ENCODE peak calls at places on chromosomes 5 and 9, in seven cellular contexts. T is HepG2, H is H1, N is SK-N-SH, V is HCT116, C is K562, X is GM12878. Z is an unnamed sample.
A peak's percentile ranks its signal among the peaks of the same experiment; 100 is the strongest.

GRCh38 chr5:136016945-136017530 is 11.8 kb upstream of the TGFBI start:
- DNase-seq in V (peak; percentile 98), N (no peak), X (no peak), C (no peak), H (no peak), T (no peak), Z (no peak)

GRCh38 chr5:97131139-97131710 is 11.2 kb downstream of the LIX1 start:
- DNase-seq in C (no peak), X (no peak), V (no peak), H (no peak), T (no peak), N (no peak), Z (no peak)

GRCh38 chr5:146441896-146442295 is 5.2 kb upstream of the TCERG1 start:
- DNase-seq in V (no peak), T (no peak), N (no peak), C (no peak), X (no peak), H (no peak), Z (no peak)

GRCh38 chr5:136811551-136811950 is 446.2 kb upstream of the TRPC7 start:
- DNase-seq in C (no peak), X (no peak), N (no peak), T (no peak), V (no peak), H (no peak), Z (no peak)

GRCh38 chr5:168088415-168089165 is 202.9 kb upstream of the WWC1 start:
- DNase-seq in N (no peak), T (no peak), X (no peak), V (no peak), C (no peak), H (no peak), Z (no peak)

GRCh38 chr5:5492087-5492933 is 69.8 kb downstream of the ICE1 start:
- DNase-seq in T (peak; percentile 54), C (peak; percentile 81), N (peak; percentile 81), V (peak; percentile 57), X (peak; percentile 25), H (no peak), Z (peak; percentile 63)

GRCh38 chr5:132489871-132490483 is 596 bp downstream of the IRF1 start:
- DNase-seq in C (peak; percentile 68), V (no peak), H (no peak), X (no peak), T (no peak), N (peak; percentile 87), Z (peak; percentile 47)

GRCh38 chr9:116298249-116298648 is 144.7 kb downstream of the PAPPA start:
- DNase-seq in V (no peak), T (no peak), H (no peak), C (no peak), N (no peak), X (no peak), Z (no peak)

GRCh38 chr5:148237795-148238194 is 530 bp upstream of the MARCOL start:
- DNase-seq in V (no peak), H (no peak), X (no peak), T (no peak), C (no peak), N (no peak), Z (no peak)

GRCh38 chr9:126614455-126615248 is 924 bp downstream of the LMX1B start:
- DNase-seq in H (no peak), X (no peak), V (no peak), T (no peak), N (peak; percentile 57), C (no peak), Z (peak; percentile 80)

GRCh38 chr5:54159153-54159836 is 151.1 kb downstream of the ARL15 start:
- DNase-seq in N (no peak), C (peak; percentile 61), H (no peak), V (no peak), T (peak; percentile 7), X (no peak), Z (no peak)

DNA sequence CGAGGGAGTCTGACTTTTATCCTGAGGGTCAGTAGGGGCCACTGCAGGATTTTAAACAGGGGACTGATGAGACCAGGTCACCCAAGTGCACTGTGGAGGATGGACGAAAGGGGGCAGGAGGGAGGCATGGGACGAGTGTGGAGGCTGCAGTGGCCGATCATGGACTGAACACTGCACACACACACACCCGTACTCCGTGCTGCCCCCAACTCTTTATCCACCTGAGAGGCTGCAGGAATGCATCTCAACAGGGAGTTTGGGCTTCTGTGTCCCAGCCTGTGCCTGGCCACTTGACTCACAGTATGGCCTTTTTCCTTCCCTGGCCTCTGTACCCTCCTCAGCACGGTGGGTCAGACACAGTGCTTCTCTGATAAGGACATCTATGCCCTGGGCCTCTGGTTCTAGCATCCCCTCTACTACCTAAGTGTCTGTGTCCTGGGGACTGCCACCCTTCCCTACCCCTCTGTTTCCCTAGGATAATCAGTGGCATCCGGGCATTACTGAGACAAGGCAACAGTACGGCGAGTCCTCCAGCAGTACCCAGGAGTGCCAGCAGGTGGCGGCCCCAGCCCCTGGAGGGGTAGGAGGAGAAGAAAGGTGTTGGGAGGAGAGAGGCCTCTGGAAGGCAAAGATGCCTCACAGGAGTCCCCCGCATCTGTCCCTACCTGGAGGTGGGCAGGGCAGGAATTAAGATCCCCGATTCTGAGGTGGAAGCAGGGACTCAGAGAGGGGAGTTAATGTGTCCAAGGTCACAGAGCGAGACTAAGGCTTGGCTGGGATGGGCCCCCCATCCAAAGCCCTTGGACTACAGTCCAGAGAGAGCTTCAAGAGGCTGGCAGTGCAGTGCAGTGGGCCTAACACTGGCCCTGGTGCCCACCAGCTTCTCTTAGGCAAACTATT is 5.1 kb upstream of the CDX1 start:
- DNase-seq in X (no peak), N (peak; percentile 89), C (peak; percentile 86), H (no peak), T (peak; percentile 69), V (peak; percentile 63), Z (peak; percentile 86)
- TF ChIP-seq JUND in X (no peak), N (no peak), C (no peak), H (no peak), T (no peak), V (no peak), Z (no peak)

GRCh38 chr5:119678351-119679028 is 49.1 kb downstream of the FAM170A start:
- DNase-seq in H (no peak), X (no peak), T (no peak), V (no peak), C (no peak), N (no peak), Z (no peak)
- TF ChIP-seq JUND in H (no peak), X (no peak), T (no peak), V (no peak), C (no peak), N (no peak), Z (no peak)

GRCh38 chr9:122263699-122264349 is 816 bp downstream of the RBM18 start:
- DNase-seq in H (no peak), C (peak; percentile 16), X (no peak), T (no peak), V (no peak), N (no peak), Z (peak; percentile 34)
- TF ChIP-seq JUND in H (no peak), C (no peak), X (no peak), T (no peak), V (no peak), N (no peak), Z (no peak)

GRCh38 chr5:162214551-162214950 is 147.0 kb downstream of the GABRG2 start:
- DNase-seq in V (no peak), X (no peak), C (no peak), H (no peak), N (no peak), T (no peak), Z (no peak)

GRCh38 chr5:162209005-162209605 is 141.5 kb downstream of the GABRG2 start:
- DNase-seq in H (peak; percentile 60), N (peak; percentile 42), T (peak; percentile 25), C (peak; percentile 10), V (peak; percentile 24), X (peak; percentile 24), Z (peak; percentile 47)
- TF ChIP-seq JUND in H (no peak), N (no peak), T (no peak), C (no peak), V (no peak), X (no peak), Z (no peak)